ENCODE peak calls at places on chromosomes 12 and 14, in four cellular contexts. V, G, H and F are unnamed samples.

GRCh38 chr12:75208851-75209781 is 523 bp downstream of the KCNC2 start:
- DNase-seq in G (no peak), V (no peak), H (no peak), F (no peak)

GRCh38 chr14:73661872-73662271 is 17.1 kb downstream of the DNAL1 start:
- DNase-seq in V (no peak), H (no peak), G (no peak), F (no peak)

GRCh38 chr12:110199360-110200123 is 75.4 kb downstream of the IFT81 start:
- DNase-seq in H (no peak), G (no peak), V (no peak), F (peak)

GRCh38 chr12:69851976-69852375 is 26.9 kb downstream of the MYRFL start:
- DNase-seq in V (no peak), H (no peak), G (no peak), F (no peak)

GRCh38 chr14:100623557-100623956 is 36.3 kb upstream of the BEGAIN start:
- DNase-seq in H (no peak), V (no peak), G (peak), F (no peak)

GRCh38 chr12:26646571-26646970 is 186.4 kb downstream of the ITPR2 start:
- DNase-seq in H (no peak), V (no peak), G (no peak), F (no peak)

GRCh38 chr12:95699579-95699978 is 91.0 kb downstream of the NTN4 start:
- DNase-seq in H (no peak), V (no peak), G (no peak), F (no peak)

GRCh38 chr12:8662592-8662991 is at the start of gene MFAP5:
- DNase-seq in H (no peak), V (no peak), G (no peak), F (no peak)

GRCh38 chr14:106586098-106586704 is 1059.8 kb downstream of the TMEM121 start:
- DNase-seq in V (peak), H (peak), G (peak), F (no peak)

GRCh38 chr12:9948606-9949286 is 16.6 kb upstream of the CLEC2A start:
- DNase-seq in V (no peak), H (no peak), G (no peak), F (no peak)

GRCh38 chr14:84087986-84088531 is 1441.9 kb upstream of the FLRT2 start:
- DNase-seq in G (no peak), H (no peak), V (no peak), F (no peak)

GRCh38 chr12:120361506-120362208 is 7.3 kb downstream of the MSI1 start:
- DNase-seq in V (no peak), G (peak), H (no peak), F (peak)

GRCh38 chr12:118307069-118307954 is 65.4 kb downstream of the TAOK3 start:
- DNase-seq in H (no peak), V (no peak), G (no peak), F (peak)

GRCh38 chr14:66827182-66827581 is 319.2 kb downstream of the GPHN start:
- DNase-seq in H (no peak), V (no peak), G (no peak), F (no peak)

GRCh38 chr12:94567784-94568183 is 82.6 kb downstream of the TMCC3 start:
- DNase-seq in V (no peak), H (no peak), G (no peak), F (no peak)

GRCh38 chr12:13099066-13099909 is 4.2 kb downstream of the GSG1 start:
- DNase-seq in G (no peak), V (no peak), H (no peak), F (no peak)

GRCh38 chr12:133202493-133203343 is 21.4 kb downstream of the ZNF268 start:
- DNase-seq in G (no peak), V (no peak), H (no peak), F (no peak)

GRCh38 chr12:44317651-44318126 is 481.8 kb downstream of the TMEM117 start:
- DNase-seq in G (no peak), H (no peak), V (peak), F (no peak)

GRCh38 chr12:123076604-123077297 is 74.1 kb downstream of the PITPNM2 start:
- DNase-seq in V (no peak), H (no peak), G (no peak), F (no peak)

GRCh38 chr12:31362759-31363415 is 36.9 kb upstream of the SINHCAF start:
- DNase-seq in G (peak), H (peak), V (no peak), F (no peak)

GRCh38 chr12:27709932-27710591 is 570 bp upstream of the MRPS35 start:
- DNase-seq in H (peak), G (peak), V (peak), F (no peak)

GRCh38 chr14:71228711-71229110 is 321.5 kb downstream of the PCNX1 start:
- DNase-seq in H (no peak), G (no peak), V (no peak), F (no peak)

GRCh38 chr12:58249610-58250009 is 308.2 kb downstream of the ATP23 start:
- DNase-seq in G (no peak), H (no peak), V (no peak), F (no peak)

GRCh38 chr12:45148619-45149018 is 67.3 kb upstream of the ANO6 start:
- DNase-seq in G (no peak), H (no peak), V (no peak), F (no peak)

GRCh38 chr14:103290494-103290893 is 43.5 kb upstream of the EIF5 start:
- DNase-seq in G (no peak), H (no peak), V (no peak), F (no peak)

GRCh38 chr12:114982760-114983159 is 298.8 kb upstream of the TBX3 start:
- DNase-seq in G (no peak), V (no peak), H (no peak), F (no peak)

GRCh38 chr12:31362115-31362758 is 36.3 kb upstream of the SINHCAF start:
- DNase-seq in V (no peak), G (peak), H (peak), F (no peak)

GRCh38 chr12:65490193-65490592 is 211.7 kb downstream of the MSRB3 start:
- DNase-seq in V (no peak), G (no peak), H (no peak), F (no peak)

GRCh38 chr12:93944196-93944595 is 204.2 kb upstream of the PLXNC1 start:
- DNase-seq in H (no peak), V (no peak), G (no peak), F (no peak)

GRCh38 chr12:22631863-22632463 is 7.0 kb downstream of the ETNK1 start:
- DNase-seq in G (no peak), H (no peak), V (no peak), F (no peak)

GRCh38 chr12:6538420-6539275 is 4.3 kb downstream of the GAPDH start:
- DNase-seq in G (no peak), V (no peak), H (peak), F (no peak)

GRCh38 chr12:5000204-5000603 is 43.5 kb upstream of the KCNA5 start:
- DNase-seq in G (no peak), H (no peak), V (no peak), F (no peak)

GRCh38 chr14:106083082-106083481 is 556.7 kb downstream of the TMEM121 start:
- DNase-seq in H (no peak), V (peak), G (no peak), F (no peak)

GRCh38 chr12:105522166-105522825 is 191.8 kb downstream of the C12orf75 start:
- DNase-seq in H (no peak), G (no peak), V (no peak), F (no peak)

GRCh38 chr14:70622111-70622712 is 19.5 kb upstream of the TTC9 start:
- DNase-seq in G (peak), V (no peak), H (no peak), F (no peak)

GRCh38 chr12:31471823-31472222 is 119.1 kb downstream of the DENND5B start:
- DNase-seq in G (no peak), V (no peak), H (no peak), F (peak)

GRCh38 chr12:64088431-64089349 is 133.4 kb downstream of the KICS2 start:
- DNase-seq in G (peak), H (no peak), V (peak), F (peak)

GRCh38 chr12:6494968-6495367 is 1.1 kb downstream of the NCAPD2 start:
- DNase-seq in H (no peak), G (no peak), V (no peak), F (no peak)